ENCODE peak calls at places on chromosomes 16 and 17, in six cellular contexts. One of them, this sample, is unnamed.

GRCh38 chr17:17930674-17931073 is 41.5 kb downstream of the TOM1L2 start:
- DNase-seq in caudate nucleus: no peak
- DNase-seq in HCT116: no peak
- DNase-seq in tibial nerve: no peak
- DNase-seq in mucosa of gallbladder: no peak
- DNase-seq in effector CD8-positive, alpha-beta T cell: no peak
- DNase-seq in this sample: no peak

GRCh38 chr16:9159839-9160550 is 68.6 kb downstream of the HAPSTR1 start:
- DNase-seq in caudate nucleus: peak
- DNase-seq in HCT116: peak
- DNase-seq in tibial nerve: peak
- DNase-seq in mucosa of gallbladder: peak
- DNase-seq in effector CD8-positive, alpha-beta T cell: no peak
- DNase-seq in this sample: no peak

GRCh38 chr17:74972107-74972972 is at the start of gene HID1:
- DNase-seq in caudate nucleus: peak
- DNase-seq in HCT116: no peak
- DNase-seq in tibial nerve: no peak
- DNase-seq in mucosa of gallbladder: peak
- DNase-seq in effector CD8-positive, alpha-beta T cell: peak
- DNase-seq in this sample: no peak

GRCh38 chr16:31298958-31299357 is 39.2 kb downstream of the ITGAM start:
- DNase-seq in caudate nucleus: no peak
- DNase-seq in HCT116: no peak
- DNase-seq in tibial nerve: no peak
- DNase-seq in mucosa of gallbladder: no peak
- DNase-seq in effector CD8-positive, alpha-beta T cell: no peak
- DNase-seq in this sample: no peak

GRCh38 chr16:27726621-27727275 is 176.8 kb downstream of the KATNIP start:
- DNase-seq in caudate nucleus: no peak
- DNase-seq in HCT116: no peak
- DNase-seq in tibial nerve: no peak
- DNase-seq in mucosa of gallbladder: no peak
- DNase-seq in effector CD8-positive, alpha-beta T cell: no peak
- DNase-seq in this sample: no peak

GRCh38 chr16:84277244-84277823 is 17.3 kb upstream of the WFDC1 start:
- DNase-seq in caudate nucleus: peak
- DNase-seq in HCT116: peak
- DNase-seq in tibial nerve: peak
- DNase-seq in mucosa of gallbladder: peak
- DNase-seq in effector CD8-positive, alpha-beta T cell: peak
- DNase-seq in this sample: no peak

GRCh38 chr17:35743911-35744328 is 9.1 kb downstream of the GAS2L2 start:
- DNase-seq in caudate nucleus: no peak
- DNase-seq in HCT116: no peak
- DNase-seq in tibial nerve: no peak
- DNase-seq in mucosa of gallbladder: peak
- DNase-seq in effector CD8-positive, alpha-beta T cell: no peak
- DNase-seq in this sample: no peak

GRCh38 chr16:31451681-31452351 is 7.5 kb upstream of the ARMC5 start:
- DNase-seq in caudate nucleus: no peak
- DNase-seq in HCT116: peak
- DNase-seq in tibial nerve: no peak
- DNase-seq in mucosa of gallbladder: no peak
- DNase-seq in effector CD8-positive, alpha-beta T cell: no peak
- DNase-seq in this sample: no peak

GRCh38 chr17:83203073-83203471 is 123.7 kb downstream of the METRNL start:
- DNase-seq in caudate nucleus: no peak
- DNase-seq in HCT116: no peak
- DNase-seq in tibial nerve: peak
- DNase-seq in mucosa of gallbladder: peak
- DNase-seq in effector CD8-positive, alpha-beta T cell: no peak
- DNase-seq in this sample: peak

GRCh38 chr16:3488801-3489200 is 6.5 kb downstream of the C16orf90 start:
- DNase-seq in caudate nucleus: no peak
- DNase-seq in HCT116: no peak
- DNase-seq in tibial nerve: no peak
- DNase-seq in mucosa of gallbladder: no peak
- DNase-seq in effector CD8-positive, alpha-beta T cell: no peak
- DNase-seq in this sample: no peak

GRCh38 chr17:61185385-61185784 is 214.3 kb upstream of the TBX2 start:
- DNase-seq in caudate nucleus: no peak
- DNase-seq in HCT116: no peak
- DNase-seq in tibial nerve: no peak
- DNase-seq in mucosa of gallbladder: no peak
- DNase-seq in effector CD8-positive, alpha-beta T cell: no peak
- DNase-seq in this sample: no peak

GRCh38 chr17:835263-835662 is 53.1 kb downstream of the MRM3 start:
- DNase-seq in caudate nucleus: no peak
- DNase-seq in HCT116: no peak
- DNase-seq in tibial nerve: peak
- DNase-seq in mucosa of gallbladder: peak
- DNase-seq in effector CD8-positive, alpha-beta T cell: no peak
- DNase-seq in this sample: no peak

GRCh38 chr16:47424846-47425245 is 36.0 kb downstream of the ITFG1 start:
- DNase-seq in caudate nucleus: no peak
- DNase-seq in HCT116: no peak
- DNase-seq in tibial nerve: no peak
- DNase-seq in mucosa of gallbladder: no peak
- DNase-seq in effector CD8-positive, alpha-beta T cell: no peak
- DNase-seq in this sample: no peak

GRCh38 chr17:67239597-67239996 is 5.4 kb downstream of the HELZ start:
- DNase-seq in caudate nucleus: no peak
- DNase-seq in HCT116: no peak
- DNase-seq in tibial nerve: no peak
- DNase-seq in mucosa of gallbladder: no peak
- DNase-seq in effector CD8-positive, alpha-beta T cell: no peak
- DNase-seq in this sample: no peak

GRCh38 chr17:72915631-72916081 is 176.8 kb downstream of the SLC39A11 start:
- DNase-seq in caudate nucleus: no peak
- DNase-seq in HCT116: no peak
- DNase-seq in tibial nerve: no peak
- DNase-seq in mucosa of gallbladder: no peak
- DNase-seq in effector CD8-positive, alpha-beta T cell: no peak
- DNase-seq in this sample: no peak

GRCh38 chr17:76371656-76372628 is 12.5 kb upstream of the SPHK1 start:
- DNase-seq in caudate nucleus: no peak
- DNase-seq in HCT116: no peak
- DNase-seq in tibial nerve: no peak
- DNase-seq in mucosa of gallbladder: no peak
- DNase-seq in effector CD8-positive, alpha-beta T cell: no peak
- DNase-seq in this sample: no peak

GRCh38 chr17:79201119-79201518 is 126.5 kb downstream of the ENGASE start:
- DNase-seq in caudate nucleus: no peak
- DNase-seq in HCT116: no peak
- DNase-seq in tibial nerve: no peak
- DNase-seq in mucosa of gallbladder: no peak
- DNase-seq in effector CD8-positive, alpha-beta T cell: no peak
- DNase-seq in this sample: no peak

GRCh38 chr16:85398050-85398451 is 215.1 kb upstream of the GSE1 start:
- DNase-seq in caudate nucleus: no peak
- DNase-seq in HCT116: no peak
- DNase-seq in tibial nerve: no peak
- DNase-seq in mucosa of gallbladder: no peak
- DNase-seq in effector CD8-positive, alpha-beta T cell: no peak
- DNase-seq in this sample: no peak

GRCh38 chr17:3892095-3892998 is 506 bp downstream of the CAMKK1 start:
- DNase-seq in caudate nucleus: peak
- DNase-seq in HCT116: no peak
- DNase-seq in tibial nerve: peak
- DNase-seq in mucosa of gallbladder: peak
- DNase-seq in effector CD8-positive, alpha-beta T cell: peak
- DNase-seq in this sample: peak

This sample was measured in thoracic aorta.